ENCODE peak calls at places on chromosomes 11 and 22, in four cellular contexts. One of them, this sample, is unnamed.

GRCh38 chr11:46322759-46323158 is 24.5 kb upstream of the DGKZ start:
- DNase-seq in type B pancreatic cell: no peak
- DNase-seq in dermis blood vessel endothelial cell: no peak
- DNase-seq in fibroblast of mammary gland: peak
- DNase-seq in this sample: no peak

GRCh38 chr11:6233984-6234313 is 487 bp downstream of the FHIP1B start:
- DNase-seq in type B pancreatic cell: no peak
- DNase-seq in dermis blood vessel endothelial cell: no peak
- DNase-seq in fibroblast of mammary gland: no peak
- DNase-seq in this sample: no peak

GRCh38 chr11:8777907-8778767 is 95.5 kb downstream of the RPL27A start:
- DNase-seq in type B pancreatic cell: no peak
- DNase-seq in dermis blood vessel endothelial cell: no peak
- DNase-seq in fibroblast of mammary gland: peak
- DNase-seq in this sample: no peak

GRCh38 chr22:50360578-50360977 is 17.5 kb downstream of the PPP6R2 start:
- DNase-seq in type B pancreatic cell: no peak
- DNase-seq in dermis blood vessel endothelial cell: no peak
- DNase-seq in fibroblast of mammary gland: no peak
- DNase-seq in this sample: no peak

GRCh38 chr22:32836286-32836859 is 34.9 kb downstream of the TIMP3 start:
- DNase-seq in type B pancreatic cell: no peak
- DNase-seq in dermis blood vessel endothelial cell: peak
- DNase-seq in fibroblast of mammary gland: peak
- DNase-seq in this sample: no peak

GRCh38 chr11:20596629-20597129 is 2.7 kb upstream of the SLC6A5 start:
- DNase-seq in type B pancreatic cell: no peak
- DNase-seq in dermis blood vessel endothelial cell: no peak
- DNase-seq in fibroblast of mammary gland: no peak
- DNase-seq in this sample: no peak

GRCh38 chr11:73218106-73218829 is at the start of gene P2RY2:
- DNase-seq in type B pancreatic cell: peak
- DNase-seq in dermis blood vessel endothelial cell: peak
- DNase-seq in fibroblast of mammary gland: no peak
- DNase-seq in this sample: peak

GRCh38 chr22:31173386-31174145 is 13.6 kb downstream of the RNF185 start:
- DNase-seq in type B pancreatic cell: no peak
- DNase-seq in dermis blood vessel endothelial cell: peak
- DNase-seq in fibroblast of mammary gland: peak
- DNase-seq in this sample: no peak

GRCh38 chr11:3021125-3021524 is 29.0 kb upstream of the NAP1L4 start:
- DNase-seq in type B pancreatic cell: no peak
- DNase-seq in dermis blood vessel endothelial cell: peak
- DNase-seq in fibroblast of mammary gland: peak
- DNase-seq in this sample: no peak

GRCh38 chr11:117610901-117611300 is 186.1 kb downstream of the DSCAML1 start:
- DNase-seq in type B pancreatic cell: no peak
- DNase-seq in dermis blood vessel endothelial cell: no peak
- DNase-seq in fibroblast of mammary gland: no peak
- DNase-seq in this sample: no peak

This sample was measured in mesenteric fat pad.